ENCODE peak calls at places on chromosomes 13 and 19, in five cellular contexts. Y, L, K, R and C are unnamed samples.

GRCh38 chr13:99280166-99280565 is 22.0 kb upstream of the GPR18 start:
- DNase-seq in Y (no peak), L (no peak), K (peak; percentile 21), R (peak; percentile 32), C (no peak)

GRCh38 chr19:34985249-34986022 is 14.7 kb upstream of the GRAMD1A start:
- DNase-seq in Y (peak; percentile 43), L (peak; percentile 42), K (peak; percentile 62), R (no peak), C (no peak)

GRCh38 chr13:109146912-109147624 is 517.7 kb downstream of the MYO16 start:
- DNase-seq in Y (peak; percentile 65), L (no peak), K (no peak), R (no peak), C (no peak)

GRCh38 chr13:24624801-24625231 is 55.4 kb upstream of the ATP12A start:
- DNase-seq in Y (peak; percentile 34), L (no peak), K (no peak), R (no peak), C (no peak)

GRCh38 chr13:38577048-38577447 is 109.8 kb upstream of the FREM2 start:
- DNase-seq in Y (peak; percentile 14), L (no peak), K (no peak), R (no peak), C (peak; percentile 9)

GRCh38 chr13:97116754-97117153 is 105.4 kb upstream of the MBNL2 start:
- DNase-seq in Y (peak; percentile 54), L (peak; percentile 25), K (peak; percentile 82), R (no peak), C (peak; percentile 53)

GRCh38 chr13:102721800-102722231 is 27.0 kb upstream of the METTL21C start:
- DNase-seq in Y (peak; percentile 34), L (no peak), K (peak; percentile 53), R (no peak), C (no peak)

GRCh38 chr19:48842744-48843162 is 6.5 kb upstream of the HSD17B14 start:
- DNase-seq in Y (peak; percentile 64), L (peak; percentile 68), K (peak; percentile 92), R (peak; percentile 34), C (peak; percentile 69)

GRCh38 chr13:101838305-101838835 is 385.9 kb downstream of the ITGBL1 start:
- DNase-seq in Y (peak; percentile 58), L (no peak), K (no peak), R (no peak), C (peak; percentile 13)

GRCh38 chr19:3115916-3116602 is 19.8 kb upstream of the GNA15 start:
- DNase-seq in Y (no peak), L (peak; percentile 10), K (no peak), R (no peak), C (no peak)

GRCh38 chr19:58575183-58576041 is 2.3 kb upstream of the MZF1 start:
- DNase-seq in Y (peak; percentile 91), L (peak; percentile 91), K (peak; percentile 99), R (peak; percentile 89), C (peak; percentile 83)

GRCh38 chr13:106416645-106417044 is 118.8 kb downstream of the EFNB2 start:
- DNase-seq in Y (no peak), L (no peak), K (no peak), R (no peak), C (peak; percentile 3)

GRCh38 chr19:54422136-54422535 is 6.9 kb downstream of the TTYH1 start:
- DNase-seq in Y (no peak), L (no peak), K (peak; percentile 59), R (no peak), C (no peak)

GRCh38 chr19:30293051-30293785 is 79.0 kb upstream of the ZNF536 start:
- DNase-seq in Y (no peak), L (no peak), K (no peak), R (no peak), C (no peak)

GRCh38 chr19:31344403-31344802 is 4.8 kb downstream of the TSHZ3 start:
- DNase-seq in Y (no peak), L (no peak), K (no peak), R (no peak), C (peak; percentile 52)

GRCh38 chr13:43728411-43728810 is 58.4 kb downstream of the ENOX1 start:
- DNase-seq in Y (peak; percentile 43), L (no peak), K (no peak), R (no peak), C (no peak)

GRCh38 chr13:78658630-78659449 is at the start of gene OBI1:
- DNase-seq in Y (peak; percentile 93), L (peak; percentile 91), K (peak; percentile 88), R (peak; percentile 95), C (peak; percentile 92)

GRCh38 chr19:29091127-29091526 is 121.8 kb downstream of the UQCRFS1 start:
- DNase-seq in Y (no peak), L (no peak), K (no peak), R (no peak), C (no peak)

GRCh38 chr13:36673838-36674326 is at the start of gene SERTM1:
- DNase-seq in Y (no peak), L (peak; percentile 80), K (no peak), R (no peak), C (peak; percentile 6)

GRCh38 chr19:7874080-7874856 is at the start of gene PRR36:
- DNase-seq in Y (no peak), L (peak; percentile 83), K (peak; percentile 81), R (no peak), C (no peak)

GRCh38 chr13:35882722-35883497 is 248.3 kb downstream of the DCLK1 start:
- DNase-seq in Y (peak; percentile 65), L (no peak), K (peak; percentile 27), R (no peak), C (peak; percentile 40)

GRCh38 chr13:28467886-28468519 is 26.9 kb downstream of the FLT1 start:
- DNase-seq in Y (no peak), L (no peak), K (no peak), R (no peak), C (no peak)

GRCh38 chr19:30395283-30395682 is 23.1 kb downstream of the ZNF536 start:
- DNase-seq in Y (no peak), L (no peak), K (no peak), R (no peak), C (no peak)

GRCh38 chr19:17719730-17720486 is 628 bp downstream of the MAP1S start:
- DNase-seq in Y (no peak), L (no peak), K (peak; percentile 93), R (peak; percentile 65), C (no peak)

GRCh38 chr19:16970821-16971220 is 55.8 kb downstream of the CPAMD8 start:
- DNase-seq in Y (no peak), L (no peak), K (no peak), R (no peak), C (no peak)

GRCh38 chr19:11887247-11887617 is 350 bp upstream of the ZNF69 start:
- DNase-seq in Y (no peak), L (no peak), K (no peak), R (no peak), C (no peak)

GRCh38 chr13:83883061-83883523 is 818 bp upstream of the SLITRK1 start:
- DNase-seq in Y (no peak), L (no peak), K (no peak), R (no peak), C (no peak)

GRCh38 chr19:18605546-18606280 is 886 bp downstream of the CRLF1 start:
- DNase-seq in Y (no peak), L (no peak), K (peak; percentile 90), R (no peak), C (no peak)

GRCh38 chr19:52453324-52454094 is at the start of gene ZNF578:
- DNase-seq in Y (peak; percentile 91), L (peak; percentile 95), K (peak; percentile 98), R (peak; percentile 46), C (peak; percentile 94)

DNA sequence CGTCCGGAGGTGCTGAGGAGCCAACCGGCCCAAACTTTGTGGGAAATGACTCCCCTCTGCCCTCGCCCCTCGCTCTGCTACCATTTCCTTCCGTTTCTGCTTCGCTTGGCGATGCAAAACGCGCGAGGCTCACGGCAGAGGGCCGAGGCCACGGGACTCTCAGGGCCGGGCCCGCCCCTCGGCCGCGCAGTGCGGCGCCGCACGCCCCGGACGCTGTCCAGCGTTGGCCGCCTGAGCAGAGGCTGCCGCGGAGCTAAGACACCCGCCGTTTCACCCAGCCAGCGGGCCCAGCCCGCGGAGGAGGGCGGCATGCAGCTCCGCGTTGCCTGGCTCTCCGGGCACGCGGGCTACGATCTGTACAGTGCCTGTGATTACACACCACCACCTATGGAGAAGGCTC is 2.1 kb upstream of the ZNF578 start:
- DNase-seq in Y (no peak), L (no peak), K (peak; percentile 30), R (no peak), C (no peak)
- H3K9me3 ChIP-seq in Y (no peaks in the 10 kb centered on the region), L (peaks cover 7% of the 10 kb centered on the region), K (peaks cover 3% of the 10 kb centered on the region), R (peaks cover 46% of the 10 kb centered on the region), C (peaks cover 8% of the 10 kb centered on the region)

GRCh38 chr19:56393119-56394012 is at the start of gene ZNF582:
- DNase-seq in Y (peak; percentile 98), L (peak; percentile 97), K (peak; percentile 99), R (peak; percentile 92), C (peak; percentile 96)
- H3K9me3 ChIP-seq in Y (no peaks in the 10 kb centered on the region), L (peaks cover 2% of the 10 kb centered on the region), K (no peaks in the 10 kb centered on the region), R (peaks cover 13% of the 10 kb centered on the region), C (peaks cover 3% of the 10 kb centered on the region)

GRCh38 chr19:21934593-21934992 is 76.2 kb downstream of the ZNF208 start:
- DNase-seq in Y (no peak), L (no peak), K (no peak), R (no peak), C (no peak)

DNA sequence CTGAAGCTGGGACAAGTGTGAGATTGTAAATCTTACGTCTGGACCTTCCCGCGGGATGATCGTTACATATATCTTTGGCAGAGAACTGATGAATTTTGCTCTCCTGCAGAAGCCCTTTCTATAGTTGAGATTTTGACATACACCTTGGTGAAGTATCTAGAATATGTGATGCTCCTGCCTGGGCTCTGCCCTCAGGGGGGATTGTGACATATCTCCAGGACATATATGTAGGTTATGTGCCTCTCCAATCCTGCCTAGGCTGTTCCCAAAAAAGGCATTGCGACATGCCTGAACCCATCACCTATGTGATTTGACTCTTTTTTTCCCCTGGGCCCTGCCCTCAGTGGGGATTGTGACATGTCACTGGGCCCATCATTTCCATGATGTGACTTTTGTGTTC is 76.6 kb downstream of the ZNF208 start:
- DNase-seq in Y (no peak), L (no peak), K (no peak), R (no peak), C (no peak)
- H3K9me3 ChIP-seq in Y (no peaks in the 10 kb centered on the region), L (no peaks in the 10 kb centered on the region), K (no peaks in the 10 kb centered on the region), R (no peaks in the 10 kb centered on the region), C (no peaks in the 10 kb centered on the region)

GRCh38 chr13:110271313-110271712 is 35.6 kb downstream of the COL4A1 start:
- DNase-seq in Y (no peak), L (no peak), K (no peak), R (no peak), C (no peak)

GRCh38 chr13:110273254-110273653 is 33.7 kb downstream of the COL4A1 start:
- DNase-seq in Y (no peak), L (no peak), K (no peak), R (no peak), C (no peak)

GRCh38 chr13:110274687-110275086 is 32.3 kb downstream of the COL4A1 start:
- DNase-seq in Y (no peak), L (no peak), K (no peak), R (no peak), C (no peak)

GRCh38 chr13:110272227-110272626 is 34.7 kb downstream of the COL4A1 start:
- DNase-seq in Y (no peak), L (no peak), K (no peak), R (no peak), C (no peak)

DNA sequence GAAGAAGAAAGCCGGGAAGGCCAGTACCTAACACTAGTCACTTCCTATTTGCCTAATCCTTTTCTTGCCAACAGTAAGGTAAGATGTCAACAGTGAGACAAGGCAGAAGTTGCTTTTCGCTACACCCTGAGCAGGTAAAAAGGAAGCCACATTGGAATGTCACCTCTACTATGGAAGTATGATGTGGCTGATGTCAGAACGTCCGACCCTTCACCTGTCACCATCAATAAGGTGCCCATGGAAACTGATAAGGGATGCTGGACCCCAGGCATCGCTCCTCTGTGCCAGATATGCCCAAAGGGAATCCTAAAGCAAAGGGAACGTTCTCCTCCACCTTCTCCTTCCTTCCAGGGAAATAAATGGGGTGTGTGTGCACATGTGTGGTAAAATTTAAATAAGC is 34.3 kb downstream of the COL4A1 start:
- DNase-seq in Y (no peak), L (no peak), K (no peak), R (no peak), C (no peak)
- H3K9me3 ChIP-seq in Y (no peaks in the 10 kb centered on the region), L (no peaks in the 10 kb centered on the region), K (no peaks in the 10 kb centered on the region), R (no peaks in the 10 kb centered on the region), C (peaks cover 1% of the 10 kb centered on the region)